ENCODE peak calls at places on chromosomes 3 and 15, in four cellular contexts. E is NCI-H774, N is immature natural killer cell, T is endothelial cell. W is an unnamed sample.

GRCh38 chr3:129310111-129310601 is 31.5 kb downstream of the HMCES start:
- DNase-seq in N (no peak), T (no peak), E (no peak), W (no peak)

GRCh38 chr3:178558637-178559036 is 22.4 kb downstream of the KCNMB2 start:
- DNase-seq in E (peak), N (no peak), T (no peak), W (no peak)

GRCh38 chr3:127352612-127353011 is 64.8 kb upstream of the PRR20G start:
- DNase-seq in E (no peak), T (no peak), N (no peak), W (no peak)

GRCh38 chr3:60399861-60400845 is 851.1 kb downstream of the FHIT start:
- DNase-seq in N (no peak), T (no peak), E (no peak), W (no peak)

GRCh38 chr3:54874816-54875556 is 52.9 kb downstream of the LRTM1 start:
- DNase-seq in E (no peak), N (no peak), T (no peak), W (no peak)

GRCh38 chr3:42084593-42084992 is 6.6 kb upstream of the TRAK1 start:
- DNase-seq in T (no peak), E (no peak), N (no peak), W (no peak)

GRCh38 chr3:132231633-132232032 is 85.6 kb upstream of the ACP3 start:
- DNase-seq in E (no peak), T (no peak), N (no peak), W (no peak)

GRCh38 chr3:129690406-129690805 is 83.9 kb upstream of the PLXND1 start:
- DNase-seq in E (peak), T (peak), N (peak), W (no peak)

GRCh38 chr3:175346573-175347356 is 487.6 kb downstream of the NAALADL2 start:
- DNase-seq in T (no peak), N (no peak), E (peak), W (no peak)

GRCh38 chr3:124731760-124732159 is 1.5 kb downstream of the UMPS start:
- DNase-seq in N (no peak), E (no peak), T (no peak), W (no peak)

GRCh38 chr3:143182861-143183667 is 63.5 kb downstream of the CHST2 start:
- DNase-seq in E (no peak), N (peak), T (no peak), W (no peak)

GRCh38 chr3:64264491-64265109 is 39.3 kb upstream of the PRICKLE2 start:
- DNase-seq in N (no peak), T (no peak), E (no peak), W (no peak)

GRCh38 chr15:93253656-93254055 is 164.6 kb upstream of the RGMA start:
- DNase-seq in N (no peak), E (no peak), T (no peak), W (no peak)

GRCh38 chr3:66097647-66098046 is 58.9 kb upstream of the MAGI1 start:
- DNase-seq in T (no peak), N (no peak), E (no peak), W (no peak)

GRCh38 chr3:133641254-133641653 is 20.5 kb downstream of the TOPBP1 start:
- DNase-seq in E (no peak), N (no peak), T (no peak), W (no peak)

GRCh38 chr15:41904487-41905359 is 10.9 kb upstream of the SPTBN5 start:
- DNase-seq in E (peak), T (peak), N (peak), W (peak)

GRCh38 chr3:11300970-11301369 is 28.8 kb downstream of the ATG7 start:
- DNase-seq in T (no peak), E (no peak), N (peak), W (no peak)

GRCh38 chr3:141877911-141878310 is 1.5 kb downstream of the ATP1B3 start:
- DNase-seq in E (no peak), T (no peak), N (no peak), W (no peak)

GRCh38 chr3:48592519-48593087 is 2.5 kb downstream of the COL7A1 start:
- DNase-seq in N (no peak), E (no peak), T (no peak), W (no peak)

GRCh38 chr3:161347726-161348125 is 23.6 kb downstream of the SPTSSB start:
- DNase-seq in E (no peak), T (no peak), N (no peak), W (no peak)

GRCh38 chr15:36807134-36807764 is 227.8 kb downstream of the CDIN1 start:
- DNase-seq in T (no peak), N (no peak), E (no peak), W (no peak)

GRCh38 chr3:141699349-141699748 is 38.7 kb upstream of the RNF7 start:
- DNase-seq in E (no peak), T (no peak), N (no peak), W (no peak)

GRCh38 chr3:170204023-170204472 is 18.2 kb upstream of the PRKCI start:
- DNase-seq in N (no peak), E (no peak), T (no peak), W (no peak)

GRCh38 chr3:178434206-178434805 is 101.9 kb upstream of the KCNMB2 start:
- DNase-seq in T (no peak), E (no peak), N (no peak), W (no peak)

GRCh38 chr15:78406016-78406590 is 31.9 kb upstream of the IREB2 start:
- DNase-seq in T (no peak), E (no peak), N (no peak), W (no peak)

GRCh38 chr3:56980798-56981390 is 79.6 kb upstream of the SPATA12 start:
- DNase-seq in E (no peak), T (no peak), N (no peak), W (no peak)

GRCh38 chr3:10223676-10224639 is 24.3 kb upstream of the TATDN2 start:
- DNase-seq in N (peak), T (no peak), E (no peak), W (no peak)

GRCh38 chr3:22627993-22628499 is 575.1 kb upstream of the UBE2E2 start:
- DNase-seq in E (no peak), T (no peak), N (no peak), W (no peak)

GRCh38 chr15:80367094-80367493 is 37.1 kb upstream of the ARNT2 start:
- DNase-seq in T (no peak), N (no peak), E (no peak), W (no peak)

GRCh38 chr3:194487289-194488006 is 646 bp upstream of the ATP13A3 start:
- DNase-seq in N (peak), T (peak), E (peak), W (peak)

GRCh38 chr3:42804831-42805821 is 836 bp upstream of the HIGD1A start:
- DNase-seq in E (no peak), N (no peak), T (peak), W (peak)

GRCh38 chr15:65963911-65964482 is 94.7 kb downstream of the RAB11A start:
- DNase-seq in T (no peak), N (no peak), E (no peak), W (no peak)

GRCh38 chr3:187997490-187997889 is 156.5 kb upstream of the LPP start:
- DNase-seq in T (no peak), E (no peak), N (no peak), W (no peak)

GRCh38 chr3:50323614-50324199 is 1.2 kb upstream of the HYAL2 start:
- DNase-seq in N (no peak), E (no peak), T (peak), W (no peak)

GRCh38 chr3:194177156-194177555 is 41.2 kb downstream of the HES1 start:
- DNase-seq in T (no peak), N (no peak), E (no peak), W (no peak)

GRCh38 chr3:178456942-178457341 is 79.3 kb upstream of the KCNMB2 start:
- DNase-seq in T (no peak), N (no peak), E (no peak), W (no peak)

GRCh38 chr15:81160312-81161214 is 26.5 kb downstream of the CFAP161 start:
- DNase-seq in T (no peak), E (no peak), N (no peak), W (no peak)

GRCh38 chr3:149657796-149658443 is at the start of gene WWTR1:
- DNase-seq in T (peak), N (peak), E (peak), W (peak)

GRCh38 chr15:30827625-30828303 is 76.0 kb upstream of the FAN1 start:
- DNase-seq in T (no peak), E (no peak), N (no peak), W (no peak)

W was measured in glutamatergic neuron.